ENCODE peak calls at places on chromosomes 5 and 9, in six cellular contexts. One of them, this sample, is unnamed. For H3K4me1, the result is how much of the 10 kb centered on the place peaks cover.

GRCh38 chr5:175363300-175363699 is 80.7 kb downstream of the DRD1 start:
- DNase-seq in kidney: no peak
- DNase-seq in trophoblast cell: no peak
- DNase-seq in endothelial cell of umbilical vein: no peak
- DNase-seq in PC-3: no peak
- DNase-seq in neural progenitor cell: no peak
- DNase-seq in this sample: no peak

GRCh38 chr5:56494300-56494704 is 261.2 kb upstream of the ANKRD55 start:
- DNase-seq in kidney: no peak
- DNase-seq in trophoblast cell: no peak
- DNase-seq in endothelial cell of umbilical vein: no peak
- DNase-seq in PC-3: no peak
- DNase-seq in neural progenitor cell: no peak
- DNase-seq in this sample: no peak

GRCh38 chr5:87411586-87412416 is 929 bp downstream of the CCNH start:
- DNase-seq in kidney: no peak
- DNase-seq in trophoblast cell: peak
- DNase-seq in endothelial cell of umbilical vein: peak
- DNase-seq in PC-3: peak
- DNase-seq in neural progenitor cell: peak
- DNase-seq in this sample: no peak

GRCh38 chr5:128300181-128300580 is 216.6 kb downstream of the SLC12A2 start:
- DNase-seq in kidney: no peak
- DNase-seq in trophoblast cell: no peak
- DNase-seq in endothelial cell of umbilical vein: no peak
- DNase-seq in PC-3: no peak
- DNase-seq in neural progenitor cell: no peak
- DNase-seq in this sample: no peak

GRCh38 chr5:103234239-103234975 is 24.2 kb upstream of the MACIR start:
- DNase-seq in kidney: no peak
- DNase-seq in trophoblast cell: peak
- DNase-seq in endothelial cell of umbilical vein: no peak
- DNase-seq in PC-3: peak
- DNase-seq in neural progenitor cell: no peak
- DNase-seq in this sample: no peak

GRCh38 chr9:134644715-134645606 is 3.4 kb downstream of the COL5A1 start:
- DNase-seq in kidney: peak
- DNase-seq in trophoblast cell: peak
- DNase-seq in endothelial cell of umbilical vein: peak
- DNase-seq in PC-3: peak
- DNase-seq in neural progenitor cell: peak
- DNase-seq in this sample: no peak

GRCh38 chr5:73121109-73121443 is 701 bp downstream of the TMEM171 start:
- DNase-seq in kidney: no peak
- DNase-seq in trophoblast cell: no peak
- DNase-seq in endothelial cell of umbilical vein: peak
- DNase-seq in PC-3: peak
- DNase-seq in neural progenitor cell: no peak
- DNase-seq in this sample: no peak

GRCh38 chr5:59893061-59893435 is 478 bp downstream of the PDE4D start:
- DNase-seq in kidney: no peak
- DNase-seq in trophoblast cell: no peak
- DNase-seq in endothelial cell of umbilical vein: no peak
- DNase-seq in PC-3: no peak
- DNase-seq in neural progenitor cell: peak
- DNase-seq in this sample: no peak

GRCh38 chr9:83449981-83450380 is 88.2 kb downstream of the FRMD3 start:
- DNase-seq in kidney: no peak
- DNase-seq in trophoblast cell: peak
- DNase-seq in endothelial cell of umbilical vein: no peak
- DNase-seq in PC-3: no peak
- DNase-seq in neural progenitor cell: no peak
- DNase-seq in this sample: no peak

GRCh38 chr9:133546287-133546680 is 11.8 kb downstream of the ADAMTSL2 start:
- DNase-seq in kidney: no peak
- DNase-seq in trophoblast cell: no peak
- DNase-seq in endothelial cell of umbilical vein: no peak
- DNase-seq in PC-3: no peak
- DNase-seq in neural progenitor cell: no peak
- DNase-seq in this sample: no peak

GRCh38 chr9:6414291-6414690 is 1.3 kb downstream of the UHRF2 start:
- DNase-seq in kidney: no peak
- DNase-seq in trophoblast cell: peak
- DNase-seq in endothelial cell of umbilical vein: peak
- DNase-seq in PC-3: peak
- DNase-seq in neural progenitor cell: peak
- DNase-seq in this sample: no peak

GRCh38 chr5:26295541-26295940 is 742.8 kb downstream of the CDH9 start:
- DNase-seq in kidney: no peak
- DNase-seq in trophoblast cell: peak
- DNase-seq in endothelial cell of umbilical vein: no peak
- DNase-seq in PC-3: peak
- DNase-seq in neural progenitor cell: no peak
- DNase-seq in this sample: no peak

GRCh38 chr5:136020001-136020382 is 8.8 kb upstream of the TGFBI start:
- DNase-seq in kidney: no peak
- DNase-seq in trophoblast cell: no peak
- DNase-seq in endothelial cell of umbilical vein: no peak
- DNase-seq in PC-3: no peak
- DNase-seq in neural progenitor cell: no peak
- DNase-seq in this sample: no peak

GRCh38 chr9:16413509-16414016 is 456.9 kb downstream of the BNC2 start:
- DNase-seq in kidney: no peak
- DNase-seq in trophoblast cell: peak
- DNase-seq in endothelial cell of umbilical vein: no peak
- DNase-seq in PC-3: peak
- DNase-seq in neural progenitor cell: no peak
- DNase-seq in this sample: no peak

GRCh38 chr5:62268239-62268638 is 37.8 kb upstream of the KIF2A start:
- DNase-seq in kidney: no peak
- DNase-seq in trophoblast cell: no peak
- DNase-seq in endothelial cell of umbilical vein: peak
- DNase-seq in PC-3: peak
- DNase-seq in neural progenitor cell: no peak
- DNase-seq in this sample: no peak

GRCh38 chr9:25260056-25260455 is 418.2 kb downstream of the TUSC1 start:
- DNase-seq in kidney: no peak
- DNase-seq in trophoblast cell: peak
- DNase-seq in endothelial cell of umbilical vein: no peak
- DNase-seq in PC-3: no peak
- DNase-seq in neural progenitor cell: no peak
- DNase-seq in this sample: no peak

GRCh38 chr5:15850939-15851341 is 328.7 kb downstream of the MARCHF11 start:
- DNase-seq in kidney: no peak
- DNase-seq in trophoblast cell: no peak
- DNase-seq in endothelial cell of umbilical vein: peak
- DNase-seq in PC-3: no peak
- DNase-seq in neural progenitor cell: no peak
- DNase-seq in this sample: no peak

GRCh38 chr5:83559141-83559785 is 87.7 kb downstream of the VCAN start:
- DNase-seq in kidney: no peak
- DNase-seq in trophoblast cell: peak
- DNase-seq in endothelial cell of umbilical vein: no peak
- DNase-seq in PC-3: no peak
- DNase-seq in neural progenitor cell: no peak
- DNase-seq in this sample: no peak

GRCh38 chr5:141623197-141623596 is 4.4 kb upstream of the DIAPH1 start:
- DNase-seq in kidney: no peak
- DNase-seq in trophoblast cell: no peak
- DNase-seq in endothelial cell of umbilical vein: no peak
- DNase-seq in PC-3: no peak
- DNase-seq in neural progenitor cell: peak
- DNase-seq in this sample: no peak

GRCh38 chr9:84436386-84437114 is 96.0 kb upstream of the SLC28A3 start:
- DNase-seq in kidney: no peak
- DNase-seq in trophoblast cell: no peak
- DNase-seq in endothelial cell of umbilical vein: no peak
- DNase-seq in PC-3: no peak
- DNase-seq in neural progenitor cell: no peak
- DNase-seq in this sample: no peak

GRCh38 chr5:117095803-117096332 is 521.2 kb upstream of the SEMA6A start:
- DNase-seq in kidney: no peak
- DNase-seq in trophoblast cell: no peak
- DNase-seq in endothelial cell of umbilical vein: no peak
- DNase-seq in PC-3: no peak
- DNase-seq in neural progenitor cell: peak
- DNase-seq in this sample: no peak

GRCh38 chr9:126376311-126376902 is 49.8 kb downstream of the MVB12B start:
- DNase-seq in kidney: no peak
- DNase-seq in trophoblast cell: no peak
- DNase-seq in endothelial cell of umbilical vein: no peak
- DNase-seq in PC-3: no peak
- DNase-seq in neural progenitor cell: peak
- DNase-seq in this sample: no peak
- H3K4me1 ChIP-seq in kidney: under half
- H3K4me1 ChIP-seq in trophoblast cell: under half
- H3K4me1 ChIP-seq in endothelial cell of umbilical vein: under half
- H3K4me1 ChIP-seq in PC-3: half or more
- H3K4me1 ChIP-seq in neural progenitor cell: half or more
- H3K4me1 ChIP-seq in this sample: under half

GRCh38 chr5:139275536-139276297 is 17.8 kb upstream of the MATR3 start:
- DNase-seq in kidney: no peak
- DNase-seq in trophoblast cell: no peak
- DNase-seq in endothelial cell of umbilical vein: no peak
- DNase-seq in PC-3: peak
- DNase-seq in neural progenitor cell: peak
- DNase-seq in this sample: no peak

GRCh38 chr5:139278540-139279274 is 14.8 kb upstream of the MATR3 start:
- DNase-seq in kidney: no peak
- DNase-seq in trophoblast cell: no peak
- DNase-seq in endothelial cell of umbilical vein: no peak
- DNase-seq in PC-3: no peak
- DNase-seq in neural progenitor cell: no peak
- DNase-seq in this sample: no peak

GRCh38 chr5:139273572-139274264 is 19.8 kb upstream of the MATR3 start:
- DNase-seq in kidney: peak
- DNase-seq in trophoblast cell: peak
- DNase-seq in endothelial cell of umbilical vein: peak
- DNase-seq in PC-3: peak
- DNase-seq in neural progenitor cell: peak
- DNase-seq in this sample: peak

GRCh38 chr5:139276426-139276825 is 17.1 kb upstream of the MATR3 start:
- DNase-seq in kidney: no peak
- DNase-seq in trophoblast cell: peak
- DNase-seq in endothelial cell of umbilical vein: no peak
- DNase-seq in PC-3: peak
- DNase-seq in neural progenitor cell: no peak
- DNase-seq in this sample: no peak

DNA sequence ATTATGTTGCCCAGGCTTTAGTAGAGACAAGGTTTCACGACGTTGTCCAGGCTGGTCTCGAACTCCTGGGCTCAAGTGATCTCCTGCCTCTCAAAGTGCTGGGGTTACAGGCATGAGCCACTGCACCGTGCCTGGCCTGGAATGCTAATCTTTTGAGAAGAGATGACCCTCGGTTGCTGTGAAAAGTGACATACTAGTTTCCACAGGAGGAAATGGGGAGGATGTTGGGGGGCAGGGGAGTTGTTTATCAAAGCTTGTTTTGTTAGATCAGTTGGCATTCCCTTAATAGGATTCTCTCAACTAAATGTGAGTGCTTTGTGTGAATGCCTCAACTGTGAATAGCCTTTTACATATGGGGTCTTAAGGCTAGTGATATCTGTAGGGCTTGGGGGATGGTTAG is 16.4 kb upstream of the MATR3 start:
- DNase-seq in kidney: no peak
- DNase-seq in trophoblast cell: no peak
- DNase-seq in endothelial cell of umbilical vein: peak
- DNase-seq in PC-3: no peak
- DNase-seq in neural progenitor cell: peak
- DNase-seq in this sample: no peak
- H3K9ac ChIP-seq in kidney: no peak
- H3K9ac ChIP-seq in trophoblast cell: no peak
- H3K9ac ChIP-seq in endothelial cell of umbilical vein: no peak
- H3K9ac ChIP-seq in PC-3: no peak
- H3K9ac ChIP-seq in neural progenitor cell: no peak
- H3K9ac ChIP-seq in this sample: peak

DNA sequence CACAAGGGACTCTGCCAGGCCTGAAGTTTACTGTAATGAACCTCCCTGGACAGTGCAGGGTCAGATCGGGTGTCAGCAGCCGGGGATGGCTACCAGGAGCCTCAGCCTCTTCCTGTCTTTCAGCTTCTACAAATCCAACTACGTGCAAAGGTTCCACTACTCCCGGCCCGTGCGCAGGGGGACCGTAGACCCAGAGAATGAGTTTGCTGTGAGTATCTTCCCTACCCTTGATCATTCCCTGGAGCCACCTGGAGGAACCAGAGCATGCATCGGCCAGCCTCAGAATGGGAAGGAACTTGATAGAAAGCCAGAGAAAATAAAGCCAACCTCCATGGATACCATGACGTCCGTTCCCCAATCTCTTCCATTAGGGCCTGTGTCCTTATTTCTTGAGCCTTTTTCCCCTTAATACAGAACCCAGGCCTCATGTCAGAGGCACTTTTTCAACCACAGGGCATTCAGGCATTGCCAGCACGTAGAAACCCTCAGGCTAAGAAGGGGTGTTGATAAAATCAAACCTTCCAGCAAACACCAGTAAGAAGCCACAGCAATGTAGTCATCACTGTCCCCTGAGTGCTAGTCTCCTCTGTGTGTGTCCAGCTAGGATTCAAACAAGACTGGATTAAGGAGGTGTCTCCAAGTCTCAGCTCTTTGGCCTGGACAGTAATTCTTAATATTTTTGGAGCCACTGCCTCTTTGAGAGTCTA is 49.0 kb upstream of the FOXI1 start:
- DNase-seq in kidney: no peak
- DNase-seq in trophoblast cell: peak
- DNase-seq in endothelial cell of umbilical vein: peak
- DNase-seq in PC-3: peak
- DNase-seq in neural progenitor cell: no peak
- DNase-seq in this sample: no peak
- H3K4me1 ChIP-seq in kidney: under half
- H3K4me1 ChIP-seq in trophoblast cell: under half
- H3K4me1 ChIP-seq in endothelial cell of umbilical vein: under half
- H3K4me1 ChIP-seq in PC-3: under half
- H3K4me1 ChIP-seq in neural progenitor cell: under half
- H3K4me1 ChIP-seq in this sample: under half

GRCh38 chr5:142740903-142741302 is 29.3 kb upstream of the ARHGAP26 start:
- DNase-seq in kidney: no peak
- DNase-seq in trophoblast cell: no peak
- DNase-seq in endothelial cell of umbilical vein: no peak
- DNase-seq in PC-3: no peak
- DNase-seq in neural progenitor cell: no peak
- DNase-seq in this sample: no peak

GRCh38 chr5:142747034-142747433 is 23.1 kb upstream of the ARHGAP26 start:
- DNase-seq in kidney: no peak
- DNase-seq in trophoblast cell: no peak
- DNase-seq in endothelial cell of umbilical vein: no peak
- DNase-seq in PC-3: no peak
- DNase-seq in neural progenitor cell: no peak
- DNase-seq in this sample: no peak

GRCh38 chr5:142746532-142746931 is 23.6 kb upstream of the ARHGAP26 start:
- DNase-seq in kidney: no peak
- DNase-seq in trophoblast cell: no peak
- DNase-seq in endothelial cell of umbilical vein: no peak
- DNase-seq in PC-3: no peak
- DNase-seq in neural progenitor cell: no peak
- DNase-seq in this sample: no peak

GRCh38 chr5:142745268-142745667 is 24.9 kb upstream of the ARHGAP26 start:
- DNase-seq in kidney: no peak
- DNase-seq in trophoblast cell: no peak
- DNase-seq in endothelial cell of umbilical vein: no peak
- DNase-seq in PC-3: no peak
- DNase-seq in neural progenitor cell: no peak
- DNase-seq in this sample: no peak

GRCh38 chr5:142743677-142744441 is 26.3 kb upstream of the ARHGAP26 start:
- DNase-seq in kidney: no peak
- DNase-seq in trophoblast cell: peak
- DNase-seq in endothelial cell of umbilical vein: peak
- DNase-seq in PC-3: peak
- DNase-seq in neural progenitor cell: no peak
- DNase-seq in this sample: no peak
- H3K9ac ChIP-seq in kidney: no peak
- H3K9ac ChIP-seq in trophoblast cell: no peak
- H3K9ac ChIP-seq in endothelial cell of umbilical vein: peak
- H3K9ac ChIP-seq in PC-3: no peak
- H3K9ac ChIP-seq in neural progenitor cell: no peak
- H3K9ac ChIP-seq in this sample: no peak

This sample was measured in NT2/D1.